ENCODE peak calls at places on chromosome 1, in seven cellular contexts. T is heart right ventricle, C is right lobe of liver, Q is kidney epithelial cell, W is cardiac muscle cell, Z is thoracic aorta, X is foreskin fibroblast. V is an unnamed sample.

GRCh38 chr1:15882665-15883064 is 35.2 kb downstream of the SPEN start:
- DNase-seq in W (no peak), X (no peak), Q (no peak), Z (no peak), C (no peak), T (no peak), V (no peak)

GRCh38 chr1:169680377-169681019 is 30.9 kb downstream of the SELL start:
- DNase-seq in X (no peak), Z (no peak), W (no peak), T (no peak), C (no peak), Q (no peak), V (no peak)

GRCh38 chr1:10210841-10211804 is 753 bp downstream of the KIF1B start:
- DNase-seq in X (peak), T (peak), Q (peak), Z (peak), W (peak), C (peak), V (peak)

GRCh38 chr1:234613992-234614584 is 4.1 kb upstream of the IRF2BP2 start:
- DNase-seq in Q (no peak), T (no peak), X (no peak), Z (no peak), W (peak), C (no peak), V (no peak)

GRCh38 chr1:22889213-22889827 is 83.3 kb downstream of the LACTBL1 start:
- DNase-seq in W (peak), C (no peak), T (no peak), X (peak), Z (no peak), Q (no peak), V (peak)

GRCh38 chr1:235907187-235907896 is 40.6 kb upstream of the LYST start:
- DNase-seq in X (no peak), W (no peak), C (no peak), T (no peak), Q (no peak), Z (no peak), V (no peak)

GRCh38 chr1:31855038-31855845 is 39.4 kb upstream of the SPOCD1 start:
- DNase-seq in C (no peak), X (peak), Z (no peak), Q (no peak), T (no peak), W (peak), V (no peak)

GRCh38 chr1:200147742-200148141 is 120.2 kb downstream of the NR5A2 start:
- DNase-seq in Q (no peak), W (no peak), X (no peak), T (no peak), C (no peak), Z (no peak), V (no peak)

GRCh38 chr1:89908993-89909436 is 85.9 kb upstream of the ZNF326 start:
- DNase-seq in Q (no peak), T (no peak), W (peak), C (no peak), Z (no peak), X (peak), V (no peak)

GRCh38 chr1:220775238-220775853 is 11.4 kb upstream of the MTARC1 start:
- DNase-seq in Q (no peak), T (peak), C (no peak), W (peak), Z (no peak), X (peak), V (no peak)

GRCh38 chr1:57489342-57490036 is 65.6 kb upstream of the DAB1 start:
- DNase-seq in W (peak), Z (no peak), T (no peak), X (peak), C (no peak), Q (no peak), V (peak)

GRCh38 chr1:52145137-52145536 is 3.2 kb downstream of the ZFYVE9 start:
- DNase-seq in T (no peak), Z (no peak), C (no peak), X (no peak), W (no peak), Q (no peak), V (no peak)

GRCh38 chr1:52139817-52140540 is 1.9 kb upstream of the ZFYVE9 start:
- DNase-seq in T (no peak), X (peak), Z (no peak), Q (peak), W (peak), C (no peak), V (peak)

GRCh38 chr1:52141513-52142219 is at the start of gene ZFYVE9:
- DNase-seq in Z (no peak), W (peak), X (peak), C (peak), Q (no peak), T (peak), V (peak)

GRCh38 chr1:52140633-52141512 is 1.0 kb upstream of the ZFYVE9 start:
- DNase-seq in Q (no peak), Z (no peak), X (no peak), W (peak), T (no peak), C (no peak), V (no peak)

GRCh38 chr1:52142220-52143153 is 598 bp downstream of the ZFYVE9 start:
- DNase-seq in Z (no peak), Q (no peak), T (peak), W (peak), X (peak), C (peak), V (peak)
- TF ChIP-seq CTCF in Z (no peak), Q (no peak), T (no peak), W (no peak), X (no peak), C (peak), V (no peak)

DNA sequence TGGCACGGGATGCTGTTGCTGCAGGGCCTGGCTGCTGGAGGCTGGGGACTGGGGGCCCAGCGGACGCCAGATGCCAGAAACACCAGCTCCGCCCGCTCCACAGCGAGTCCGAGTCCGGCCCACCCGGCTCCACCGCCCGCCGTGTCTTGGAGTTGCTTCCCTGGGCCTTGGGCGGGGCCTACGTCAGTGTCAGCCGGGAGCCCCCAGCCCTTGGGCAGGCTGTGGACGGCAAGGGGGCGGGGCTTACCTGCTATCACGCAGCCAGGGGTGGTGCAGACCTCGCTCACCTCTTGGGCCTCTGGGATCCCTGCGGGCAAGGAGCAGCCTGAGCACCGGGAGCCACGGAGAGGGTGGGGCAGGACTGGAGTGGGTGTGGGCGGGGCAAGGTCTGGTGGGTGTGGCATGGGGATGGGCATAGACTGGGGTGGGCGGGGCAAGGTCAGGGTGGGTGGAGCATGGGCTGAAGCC is 21.7 kb downstream of the MMEL1 start:
- DNase-seq in Z (no peak), W (peak), X (peak), Q (no peak), C (peak), T (peak), V (no peak)
- H3K4me3 ChIP-seq in Z (no peak), W (no peak), X (no peak), Q (no peak), C (no peak), T (no peak), V (no peak)

GRCh38 chr1:208241541-208241940 is 2.6 kb downstream of the PLXNA2 start:
- DNase-seq in Z (no peak), Q (no peak), C (no peak), T (no peak), W (no peak), X (no peak), V (no peak)
- TF ChIP-seq CTCF in Z (no peak), Q (no peak), C (no peak), T (no peak), W (no peak), X (no peak), V (no peak)

DNA sequence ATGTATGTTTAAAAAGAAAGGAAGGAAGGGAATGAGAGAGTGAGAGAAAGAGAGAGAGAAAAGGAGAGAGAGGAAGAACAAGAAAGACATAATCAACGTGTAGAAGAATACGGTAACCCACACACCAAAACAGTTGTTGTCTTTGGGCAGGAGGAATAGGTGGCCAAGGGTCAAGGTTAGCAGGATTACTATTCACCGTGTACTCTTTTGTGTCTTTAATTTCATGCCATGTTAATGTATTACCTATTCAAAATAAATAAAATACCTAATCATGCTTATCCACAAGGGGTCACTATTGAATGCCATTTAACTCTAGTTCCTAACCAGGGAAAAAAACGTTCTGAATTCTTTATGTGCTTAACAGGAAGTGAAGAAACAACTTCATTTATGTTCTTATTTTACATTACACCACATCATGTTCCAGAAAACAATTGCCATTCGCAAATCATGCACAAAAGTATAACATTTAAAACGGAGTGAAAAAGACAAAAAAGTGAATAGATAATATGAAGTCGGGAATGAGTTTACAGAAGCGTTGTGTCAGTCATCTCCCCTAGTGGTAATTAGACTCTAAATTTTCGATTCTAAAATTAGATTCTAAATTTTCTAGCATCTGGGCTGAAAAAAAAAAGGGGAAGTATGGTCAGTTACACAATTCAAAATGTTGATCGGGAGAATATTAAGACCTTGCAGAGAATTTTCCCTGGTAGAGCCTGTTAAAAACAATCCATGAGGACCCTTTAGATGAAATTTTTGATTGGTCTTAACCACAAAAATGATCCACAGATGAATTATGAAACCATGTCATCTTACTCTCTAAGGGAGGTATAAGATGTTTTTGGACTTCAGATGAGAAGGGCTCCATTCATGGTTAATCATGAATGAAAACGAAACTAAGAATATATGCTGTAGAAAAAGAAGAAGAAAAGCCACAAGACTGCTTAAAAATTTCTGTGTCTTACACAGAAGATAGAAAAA is 694 bp upstream of the KMO start:
- DNase-seq in T (no peak), Z (no peak), C (no peak), Q (peak), X (peak), W (peak), V (peak)
- H3K4me3 ChIP-seq in T (peak), Z (peak), C (peak), Q (peak), X (peak), W (peak), V (peak)

GRCh38 chr1:207893737-207894582 is 17.0 kb downstream of the CD34 start:
- DNase-seq in Z (no peak), C (no peak), Q (no peak), T (no peak), W (no peak), X (no peak), V (no peak)
- TF ChIP-seq CTCF in Z (no peak), C (no peak), Q (no peak), T (no peak), W (no peak), X (no peak), V (no peak)

GRCh38 chr1:210293191-210293607 is 35.5 kb upstream of the HHAT start:
- DNase-seq in W (peak), X (peak), Z (peak), T (peak), C (no peak), Q (no peak), V (peak)
- H3K4me3 ChIP-seq in W (no peak), X (peak), Z (peak), T (no peak), C (no peak), Q (no peak), V (no peak)

GRCh38 chr1:214584805-214585766 is 17.9 kb upstream of the CENPF start:
- DNase-seq in T (no peak), Q (no peak), Z (no peak), X (peak), W (peak), C (no peak), V (no peak)
- TF ChIP-seq CTCF in T (peak), Q (peak), Z (peak), X (peak), W (peak), C (peak), V (peak)

GRCh38 chr1:17165823-17166222 is 39.1 kb upstream of the PADI1 start:
- DNase-seq in Q (no peak), X (no peak), W (no peak), C (no peak), T (no peak), Z (no peak), V (no peak)

GRCh38 chr1:17170571-17170970 is 34.4 kb upstream of the PADI1 start:
- DNase-seq in X (peak), W (no peak), C (no peak), Z (no peak), T (no peak), Q (no peak), V (peak)

GRCh38 chr1:17168480-17168878 is 36.4 kb upstream of the PADI1 start:
- DNase-seq in Z (no peak), Q (peak), W (peak), C (no peak), T (no peak), X (peak), V (peak)

GRCh38 chr1:17167041-17167782 is 37.7 kb upstream of the PADI1 start:
- DNase-seq in T (no peak), Z (no peak), C (no peak), X (no peak), Q (no peak), W (no peak), V (peak)

GRCh38 chr1:17167783-17168479 is 37.0 kb upstream of the PADI1 start:
- DNase-seq in T (no peak), Q (peak), W (peak), Z (no peak), C (no peak), X (peak), V (peak)
- H3K4me3 ChIP-seq in T (no peak), Q (no peak), W (no peak), Z (no peak), C (no peak), X (no peak), V (no peak)